ENCODE peak calls at places on chromosome 4, in four cellular contexts. One of them, this sample, is unnamed.
A peak's percentile ranks its signal among the peaks of the same experiment; 100 is the strongest.

GRCh38 chr4:7358100-7358735 is 76.5 kb downstream of the PSAPL1 start:
- DNase-seq in fibroblast of mammary gland: peak; percentile 92
- DNase-seq in choroid plexus epithelial cell: peak; percentile 84
- DNase-seq in astrocyte of the spinal cord: peak; percentile 83
- DNase-seq in this sample: peak; percentile 85

GRCh38 chr4:67198757-67199156 is 346.5 kb downstream of the CENPC start:
- DNase-seq in fibroblast of mammary gland: peak; percentile 9
- DNase-seq in choroid plexus epithelial cell: peak; percentile 50
- DNase-seq in astrocyte of the spinal cord: peak; percentile 70
- DNase-seq in this sample: peak; percentile 65

GRCh38 chr4:129327637-129328036 is 231.7 kb downstream of the C4orf33 start:
- DNase-seq in fibroblast of mammary gland: no peak
- DNase-seq in choroid plexus epithelial cell: no peak
- DNase-seq in astrocyte of the spinal cord: no peak
- DNase-seq in this sample: no peak

GRCh38 chr4:13541176-13541604 is 3.1 kb downstream of the NKX3-2 start:
- DNase-seq in fibroblast of mammary gland: no peak
- DNase-seq in choroid plexus epithelial cell: no peak
- DNase-seq in astrocyte of the spinal cord: no peak
- DNase-seq in this sample: no peak

GRCh38 chr4:118676128-118676527 is 9.1 kb upstream of the METTL14 start:
- DNase-seq in fibroblast of mammary gland: no peak
- DNase-seq in choroid plexus epithelial cell: peak; percentile 19
- DNase-seq in astrocyte of the spinal cord: no peak
- DNase-seq in this sample: no peak

GRCh38 chr4:106369456-106370060 is 980 bp upstream of the GIMD1 start:
- DNase-seq in fibroblast of mammary gland: peak; percentile 88
- DNase-seq in choroid plexus epithelial cell: peak; percentile 95
- DNase-seq in astrocyte of the spinal cord: peak; percentile 88
- DNase-seq in this sample: peak; percentile 70

GRCh38 chr4:110484767-110485166 is 8.8 kb downstream of the ENPEP start:
- DNase-seq in fibroblast of mammary gland: peak; percentile 94
- DNase-seq in choroid plexus epithelial cell: peak; percentile 74
- DNase-seq in astrocyte of the spinal cord: peak; percentile 78
- DNase-seq in this sample: peak; percentile 55

GRCh38 chr4:113996599-113997177 is 17.2 kb upstream of the ARSJ start:
- DNase-seq in fibroblast of mammary gland: peak; percentile 90
- DNase-seq in choroid plexus epithelial cell: no peak
- DNase-seq in astrocyte of the spinal cord: no peak
- DNase-seq in this sample: no peak

GRCh38 chr4:185096032-185096653 is 46.9 kb upstream of the SLC25A4 start:
- DNase-seq in fibroblast of mammary gland: peak; percentile 57
- DNase-seq in choroid plexus epithelial cell: peak; percentile 67
- DNase-seq in astrocyte of the spinal cord: peak; percentile 43
- DNase-seq in this sample: peak; percentile 74

GRCh38 chr4:153138736-153139135 is 65.5 kb upstream of the TRIM2 start:
- DNase-seq in fibroblast of mammary gland: no peak
- DNase-seq in choroid plexus epithelial cell: no peak
- DNase-seq in astrocyte of the spinal cord: no peak
- DNase-seq in this sample: no peak

GRCh38 chr4:156252300-156253016 is 298.8 kb upstream of the CTSO start:
- DNase-seq in fibroblast of mammary gland: peak; percentile 17
- DNase-seq in choroid plexus epithelial cell: peak; percentile 23
- DNase-seq in astrocyte of the spinal cord: peak; percentile 38
- DNase-seq in this sample: no peak

GRCh38 chr4:71270901-71271300 is 67.9 kb upstream of the SLC4A4 start:
- DNase-seq in fibroblast of mammary gland: peak; percentile 34
- DNase-seq in choroid plexus epithelial cell: peak; percentile 33
- DNase-seq in astrocyte of the spinal cord: peak; percentile 41
- DNase-seq in this sample: peak; percentile 67

GRCh38 chr4:5409980-5410618 is 298.3 kb downstream of the EVC2 start:
- DNase-seq in fibroblast of mammary gland: no peak
- DNase-seq in choroid plexus epithelial cell: no peak
- DNase-seq in astrocyte of the spinal cord: no peak
- DNase-seq in this sample: peak; percentile 10
- TF ChIP-seq CTCF in fibroblast of mammary gland: no peak
- TF ChIP-seq CTCF in choroid plexus epithelial cell: peak; percentile 24
- TF ChIP-seq CTCF in astrocyte of the spinal cord: no peak
- TF ChIP-seq CTCF in this sample: no peak

DNA sequence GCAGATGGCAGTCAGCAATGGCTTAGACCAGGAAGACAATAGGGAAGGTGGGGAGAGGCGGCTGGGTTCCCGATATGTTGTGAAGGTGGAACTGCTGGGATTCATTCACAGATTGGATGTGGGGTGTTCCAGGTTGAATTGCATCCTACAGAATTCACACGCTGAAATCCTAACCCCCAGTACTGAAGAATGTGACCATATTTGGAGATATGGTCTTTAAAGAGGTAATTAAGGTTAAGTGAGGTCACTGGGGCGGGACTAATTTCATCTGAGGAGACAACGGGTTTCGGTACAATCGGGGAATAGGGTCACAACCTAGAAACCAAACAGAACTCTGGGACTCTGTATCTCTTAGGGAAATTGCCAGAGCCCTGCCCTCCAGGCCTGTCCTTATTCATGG is 5.3 kb upstream of the CHRNA9 start:
- DNase-seq in fibroblast of mammary gland: no peak
- DNase-seq in choroid plexus epithelial cell: no peak
- DNase-seq in astrocyte of the spinal cord: no peak
- DNase-seq in this sample: no peak
- TF ChIP-seq CTCF in fibroblast of mammary gland: no peak
- TF ChIP-seq CTCF in choroid plexus epithelial cell: no peak
- TF ChIP-seq CTCF in astrocyte of the spinal cord: no peak
- TF ChIP-seq CTCF in this sample: no peak

DNA sequence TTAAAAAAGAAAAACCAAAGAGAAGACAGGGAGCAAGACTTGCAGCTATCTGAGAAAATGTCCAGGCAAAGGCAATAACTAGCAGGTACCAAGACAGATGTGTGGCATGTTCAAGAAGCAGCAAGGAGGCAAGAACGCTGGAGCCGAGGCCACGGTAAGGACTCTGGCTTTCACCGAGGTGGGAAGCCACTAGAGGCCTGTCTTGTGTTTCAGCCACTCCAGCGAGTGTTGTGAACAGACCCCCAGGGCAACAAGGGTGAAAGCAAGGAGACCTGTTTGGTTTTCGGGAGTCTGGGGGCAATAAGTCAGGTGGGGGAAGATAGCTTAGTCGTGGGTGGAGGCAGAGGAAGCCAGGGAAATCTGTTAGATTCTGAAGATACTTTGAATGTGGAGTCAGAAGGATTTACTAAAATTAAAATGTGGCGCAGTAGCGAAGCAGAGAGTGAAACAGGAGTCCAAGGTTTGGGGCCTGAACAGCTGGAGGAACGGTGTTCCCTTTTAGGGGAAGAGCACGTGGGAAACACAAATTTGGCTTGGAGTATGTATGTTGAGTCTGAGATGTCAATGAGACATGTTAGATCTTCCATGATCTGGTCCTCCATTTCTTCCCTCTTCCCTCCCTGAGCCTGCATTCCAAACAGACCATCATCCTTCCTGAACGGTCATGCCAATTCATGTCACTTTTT is 3.1 kb downstream of the WDR1 start:
- DNase-seq in fibroblast of mammary gland: no peak
- DNase-seq in choroid plexus epithelial cell: no peak
- DNase-seq in astrocyte of the spinal cord: no peak
- DNase-seq in this sample: no peak
- TF ChIP-seq CTCF in fibroblast of mammary gland: no peak
- TF ChIP-seq CTCF in choroid plexus epithelial cell: no peak
- TF ChIP-seq CTCF in astrocyte of the spinal cord: no peak
- TF ChIP-seq CTCF in this sample: no peak

DNA sequence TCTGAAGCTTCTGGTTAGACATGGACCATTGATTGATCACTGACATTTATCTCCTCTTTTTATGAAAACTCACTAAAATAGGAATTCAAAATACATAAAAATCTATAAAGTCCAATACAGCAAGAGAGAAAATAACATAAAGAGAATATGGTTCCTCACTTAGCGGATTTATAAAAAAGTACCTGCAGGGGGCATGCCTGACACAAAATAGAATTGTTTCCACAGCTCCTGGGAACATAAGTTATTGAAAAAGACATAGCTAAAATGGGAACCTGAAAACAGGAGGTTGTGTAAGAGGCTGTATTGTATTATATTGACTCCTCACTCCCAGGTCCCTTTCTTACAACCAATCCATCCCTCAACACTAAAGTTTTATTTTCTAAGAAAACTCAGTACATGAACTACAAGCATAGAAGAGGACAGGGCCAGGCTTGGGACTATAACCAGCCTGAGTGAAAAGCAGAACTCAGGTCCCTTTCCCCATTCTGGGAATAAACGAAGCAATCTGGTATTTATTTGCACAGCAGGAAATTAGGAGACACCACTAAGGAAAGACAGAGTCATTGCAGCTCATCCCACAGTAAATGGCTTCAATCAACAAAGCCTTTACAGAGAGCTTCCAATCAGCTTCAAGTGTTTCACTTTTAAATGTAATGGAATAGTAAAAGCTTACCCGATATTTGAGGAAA is 121.1 kb upstream of the NDST4 start:
- DNase-seq in fibroblast of mammary gland: peak; percentile 4
- DNase-seq in choroid plexus epithelial cell: peak; percentile 20
- DNase-seq in astrocyte of the spinal cord: peak; percentile 12
- DNase-seq in this sample: peak; percentile 28
- TF ChIP-seq CTCF in fibroblast of mammary gland: peak; percentile 15
- TF ChIP-seq CTCF in choroid plexus epithelial cell: no peak
- TF ChIP-seq CTCF in astrocyte of the spinal cord: peak; percentile 37
- TF ChIP-seq CTCF in this sample: peak; percentile 40

DNA sequence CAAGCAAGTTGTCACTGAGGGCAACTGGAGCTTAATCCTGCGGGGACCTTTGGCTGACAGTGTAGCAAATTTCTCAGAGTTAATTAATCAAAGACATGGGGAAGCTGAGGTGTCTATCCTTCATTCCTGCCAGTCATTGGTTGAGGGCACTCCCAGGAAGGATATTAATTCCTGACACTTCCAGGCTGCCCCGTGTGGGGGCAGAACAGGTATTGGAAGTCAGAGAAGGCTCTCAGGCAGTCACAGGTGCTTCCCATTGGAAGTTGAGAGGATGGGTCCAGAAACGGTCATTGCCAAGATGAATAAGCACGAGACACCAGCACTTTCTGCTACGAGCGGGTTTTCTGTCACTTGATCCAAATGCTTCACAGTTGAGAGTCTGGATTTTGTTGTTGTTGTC is 29.1 kb upstream of the CD38 start:
- DNase-seq in fibroblast of mammary gland: no peak
- DNase-seq in choroid plexus epithelial cell: no peak
- DNase-seq in astrocyte of the spinal cord: no peak
- DNase-seq in this sample: no peak
- TF ChIP-seq CTCF in fibroblast of mammary gland: no peak
- TF ChIP-seq CTCF in choroid plexus epithelial cell: no peak
- TF ChIP-seq CTCF in astrocyte of the spinal cord: no peak
- TF ChIP-seq CTCF in this sample: no peak

DNA sequence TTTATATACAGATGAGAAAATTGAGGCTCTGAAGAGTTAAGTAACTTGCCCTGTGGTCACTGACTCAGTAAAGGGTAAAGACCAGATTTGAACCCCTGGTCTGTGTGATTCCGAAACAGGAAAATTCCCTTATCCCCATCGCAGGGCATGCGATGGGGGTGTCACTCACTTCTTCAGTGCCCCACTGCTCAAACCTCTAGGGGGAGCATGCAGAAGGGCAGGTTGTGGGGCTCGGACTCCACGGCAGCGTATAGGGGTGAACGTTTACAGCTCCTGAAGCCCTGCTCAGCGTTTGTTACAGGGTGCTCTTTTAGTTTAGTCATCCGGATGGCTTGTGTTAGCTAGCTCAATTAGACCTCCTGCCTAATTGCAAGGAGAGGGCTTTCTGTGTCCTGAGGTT is 3.7 kb upstream of the EXOC1 start:
- DNase-seq in fibroblast of mammary gland: no peak
- DNase-seq in choroid plexus epithelial cell: no peak
- DNase-seq in astrocyte of the spinal cord: no peak
- DNase-seq in this sample: no peak
- TF ChIP-seq CTCF in fibroblast of mammary gland: no peak
- TF ChIP-seq CTCF in choroid plexus epithelial cell: no peak
- TF ChIP-seq CTCF in astrocyte of the spinal cord: no peak
- TF ChIP-seq CTCF in this sample: no peak